ENCODE peak calls at places on chromosomes 5 and 9, in four cellular contexts. D, A, O and M are unnamed samples.

GRCh38 chr9:17130285-17130684 is 4.6 kb upstream of the CNTLN start:
- DNase-seq in D (no peak), A (no peak), O (no peak), M (no peak)

GRCh38 chr5:134466241-134467069 is 54.8 kb upstream of the CDKN2AIPNL start:
- DNase-seq in D (peak), A (no peak), O (peak), M (peak)

GRCh38 chr5:54985301-54986268 is at the start of gene ESM1:
- DNase-seq in D (no peak), A (peak), O (no peak), M (peak)

GRCh38 chr9:121541945-121542344 is 42.3 kb upstream of the GGTA1 start:
- DNase-seq in D (no peak), A (no peak), O (no peak), M (no peak)

GRCh38 chr5:67974054-67974453 is 241.5 kb upstream of the PIK3R1 start:
- DNase-seq in D (no peak), A (no peak), O (no peak), M (no peak)

GRCh38 chr9:89462817-89463216 is 35.1 kb downstream of the SEMA4D start:
- DNase-seq in D (no peak), A (no peak), O (no peak), M (no peak)

GRCh38 chr9:134484479-134484878 is 157.1 kb upstream of the COL5A1 start:
- DNase-seq in D (no peak), A (no peak), O (no peak), M (no peak)

GRCh38 chr5:83149671-83150070 is 72.3 kb downstream of the XRCC4 start:
- DNase-seq in D (no peak), A (no peak), O (no peak), M (no peak)

GRCh38 chr5:72308853-72309191 is 11.2 kb downstream of the MRPS27 start:
- DNase-seq in D (no peak), A (no peak), O (no peak), M (no peak)

GRCh38 chr5:72320022-72320898 is at the start of the genes MRPS27 and PTCD2:
- DNase-seq in D (peak), A (peak), O (peak), M (peak)

DNA sequence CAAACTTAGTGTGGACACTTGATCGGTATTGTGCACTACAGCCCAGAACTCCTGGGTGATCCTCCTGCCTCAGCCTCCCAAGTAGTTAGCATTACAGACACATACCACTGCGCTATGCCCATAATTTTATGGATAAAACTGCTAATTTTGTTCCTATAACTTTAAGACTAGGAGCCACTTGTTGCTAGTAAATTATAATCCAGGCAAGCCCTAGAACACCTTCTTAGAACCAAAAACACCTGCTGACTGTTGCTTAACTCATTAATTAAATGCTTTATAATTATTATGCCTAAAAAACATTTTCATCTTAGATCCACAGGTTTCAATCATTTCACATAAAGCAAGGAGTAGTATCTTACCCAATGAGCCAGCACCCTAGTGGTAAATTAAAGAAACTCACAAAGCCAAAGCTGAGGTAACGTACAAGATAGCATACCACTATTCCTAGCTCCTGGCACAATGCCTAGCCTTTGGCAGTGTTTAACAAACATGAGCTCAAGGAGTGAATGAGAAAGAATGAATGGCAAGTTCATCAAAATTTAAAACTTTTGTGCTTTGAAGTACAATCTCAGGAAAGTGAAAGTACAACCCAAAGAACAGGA is 5.4 kb downstream of the MRPS27 start:
- DNase-seq in D (peak), A (no peak), O (no peak), M (no peak)
- TF ChIP-seq CTCF in D (no peak), A (no peak), O (no peak), M (peak)

DNA sequence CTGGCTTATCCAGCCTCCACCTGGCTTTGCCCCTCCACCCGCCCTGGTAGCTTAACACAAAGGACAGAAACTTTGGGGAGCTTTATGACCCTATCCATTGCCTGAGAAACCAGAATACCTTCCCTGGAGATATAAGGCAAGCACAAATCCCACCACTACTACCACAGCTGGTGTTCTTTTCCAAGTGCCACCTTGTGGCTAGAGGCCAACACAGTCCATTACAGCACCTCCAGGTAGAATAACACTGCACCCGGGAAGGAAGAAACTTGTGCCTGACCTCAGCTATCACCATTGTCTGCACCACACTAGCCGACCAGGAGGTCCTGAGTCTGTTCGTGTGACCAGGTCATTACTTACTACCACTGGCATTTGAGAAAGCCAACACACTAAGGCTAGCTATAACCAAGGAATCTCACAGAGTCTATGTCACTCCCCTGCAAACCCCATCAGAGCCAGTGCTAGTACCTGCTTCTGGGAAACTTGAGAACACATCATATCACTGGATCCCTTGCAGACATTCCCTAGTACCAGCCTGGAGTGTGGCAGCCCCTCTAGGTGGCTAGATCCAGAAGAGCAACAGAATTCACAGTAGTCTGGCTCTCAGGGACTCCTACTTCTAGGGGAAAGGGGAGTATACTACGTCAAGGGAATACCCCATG is 74.0 kb upstream of the RUSC2 start:
- DNase-seq in D (no peak), A (no peak), O (no peak), M (no peak)
- TF ChIP-seq CTCF in D (no peak), A (no peak), O (no peak), M (no peak)

DNA sequence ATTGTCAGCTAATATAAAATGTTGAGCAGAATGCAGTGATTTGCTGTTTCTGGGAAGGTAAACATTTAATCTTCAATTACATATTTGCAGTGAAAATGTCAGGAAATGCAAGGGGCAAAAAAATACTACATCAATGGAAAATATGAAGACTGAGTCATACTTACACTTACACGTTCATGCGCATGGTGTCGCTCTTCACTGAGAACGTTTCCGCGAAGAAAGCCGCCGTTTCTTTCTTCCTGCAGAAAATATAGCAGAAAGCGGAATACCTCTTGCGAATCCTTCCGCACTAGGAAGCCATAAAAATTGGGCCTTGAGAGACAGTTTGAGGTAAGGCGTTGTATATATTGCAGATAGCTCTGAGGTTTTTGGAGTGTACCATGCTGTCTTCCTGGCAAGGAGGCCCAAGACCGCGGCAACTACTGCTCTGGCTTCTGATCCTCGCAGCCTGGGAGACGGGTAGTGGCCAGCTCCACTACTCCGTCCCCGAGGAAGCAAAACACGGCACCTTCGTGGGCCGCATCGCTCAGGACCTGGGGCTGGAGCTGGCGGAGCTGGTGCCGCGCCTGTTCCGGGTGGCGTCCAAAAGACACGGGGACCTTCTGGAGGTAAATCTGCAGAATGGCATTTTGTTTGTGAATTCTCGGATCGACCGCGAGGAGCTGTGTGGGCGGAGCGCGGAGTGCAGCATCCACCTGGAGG is at the start of gene PCDHA13:
- DNase-seq in D (no peak), A (no peak), O (no peak), M (no peak)
- TF ChIP-seq CTCF in D (no peak), A (no peak), O (no peak), M (no peak)

DNA sequence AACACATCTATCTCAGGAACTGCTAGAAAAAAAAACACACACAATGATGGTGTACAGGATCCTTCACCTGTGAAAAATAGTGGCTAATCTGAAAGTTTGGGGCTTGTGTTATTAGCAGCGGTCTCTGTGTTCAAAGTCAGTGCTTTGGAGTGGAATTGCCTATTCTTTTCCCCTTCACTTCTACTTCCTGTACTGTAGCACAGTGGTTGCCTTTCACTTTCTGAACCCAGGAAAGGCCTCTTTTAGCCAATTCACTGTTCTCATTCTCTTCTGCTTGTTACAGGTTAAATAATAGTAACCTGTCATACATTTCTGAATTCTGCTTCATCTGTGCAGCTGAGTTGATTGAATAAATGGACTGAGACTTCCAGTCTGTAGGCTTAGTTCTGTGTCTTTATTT is 161.3 kb upstream of the RGS7BP start:
- DNase-seq in D (no peak), A (no peak), O (no peak), M (no peak)
- TF ChIP-seq CTCF in D (no peak), A (no peak), O (no peak), M (no peak)

GRCh38 chr9:71624728-71625127 is 143.6 kb downstream of the CEMIP2 start:
- DNase-seq in D (no peak), A (no peak), O (no peak), M (no peak)
- TF ChIP-seq CTCF in D (no peak), A (no peak), O (no peak), M (no peak)

GRCh38 chr5:38557309-38557710 is 864 bp upstream of the LIFR start:
- DNase-seq in D (peak), A (no peak), O (no peak), M (no peak)
- TF ChIP-seq CTCF in D (no peak), A (no peak), O (no peak), M (no peak)

GRCh38 chr9:101094686-101095085 is 66.2 kb downstream of the PLPPR1 start:
- DNase-seq in D (no peak), A (no peak), O (no peak), M (no peak)
- TF ChIP-seq CTCF in D (no peak), A (no peak), O (no peak), M (no peak)

DNA sequence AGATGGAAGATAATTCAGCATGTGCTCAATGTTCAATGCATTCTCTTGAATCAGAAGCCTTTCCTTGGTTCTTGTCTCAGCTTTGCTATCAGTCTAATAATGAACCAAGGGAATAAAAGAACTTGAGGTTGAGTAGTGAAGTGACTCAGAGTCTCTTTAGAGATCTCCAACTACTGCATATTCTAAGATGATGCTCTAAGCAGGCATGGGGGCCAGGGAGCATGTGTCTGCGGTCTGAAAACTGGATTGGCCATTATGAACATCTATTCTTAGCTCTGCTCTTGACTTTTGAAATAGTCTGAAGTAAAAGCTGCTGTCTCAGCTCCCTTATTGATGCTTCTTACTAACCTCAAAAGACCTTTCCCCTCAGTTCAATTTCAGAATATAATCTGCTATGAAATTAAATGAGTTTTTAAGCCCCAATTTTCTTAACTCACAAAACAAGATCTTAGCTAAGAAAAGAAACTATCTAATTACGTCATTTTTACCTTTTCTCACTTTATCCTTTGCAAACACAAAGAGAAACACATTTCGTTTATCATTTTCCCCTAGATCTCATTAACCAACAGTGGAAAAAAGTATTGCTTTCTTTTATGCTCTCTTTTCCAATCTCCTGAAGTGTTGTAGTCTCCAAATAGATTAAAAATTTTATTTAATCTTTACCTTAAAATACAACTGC is 44.8 kb downstream of the PLCXD3 start:
- DNase-seq in D (no peak), A (no peak), O (no peak), M (no peak)
- TF ChIP-seq CTCF in D (no peak), A (no peak), O (no peak), M (no peak)

GRCh38 chr9:133090187-133090586 is 28.4 kb downstream of the CEL start:
- DNase-seq in D (no peak), A (no peak), O (no peak), M (no peak)

GRCh38 chr9:133090752-133091325 is 29.1 kb downstream of the CEL start:
- DNase-seq in D (no peak), A (no peak), O (no peak), M (no peak)

GRCh38 chr9:133098871-133099270 is 22.2 kb downstream of the RALGDS start:
- DNase-seq in D (no peak), A (no peak), O (no peak), M (no peak)

GRCh38 chr9:133098104-133098754 is 22.8 kb downstream of the RALGDS start:
- DNase-seq in D (no peak), A (no peak), O (no peak), M (no peak)

DNA sequence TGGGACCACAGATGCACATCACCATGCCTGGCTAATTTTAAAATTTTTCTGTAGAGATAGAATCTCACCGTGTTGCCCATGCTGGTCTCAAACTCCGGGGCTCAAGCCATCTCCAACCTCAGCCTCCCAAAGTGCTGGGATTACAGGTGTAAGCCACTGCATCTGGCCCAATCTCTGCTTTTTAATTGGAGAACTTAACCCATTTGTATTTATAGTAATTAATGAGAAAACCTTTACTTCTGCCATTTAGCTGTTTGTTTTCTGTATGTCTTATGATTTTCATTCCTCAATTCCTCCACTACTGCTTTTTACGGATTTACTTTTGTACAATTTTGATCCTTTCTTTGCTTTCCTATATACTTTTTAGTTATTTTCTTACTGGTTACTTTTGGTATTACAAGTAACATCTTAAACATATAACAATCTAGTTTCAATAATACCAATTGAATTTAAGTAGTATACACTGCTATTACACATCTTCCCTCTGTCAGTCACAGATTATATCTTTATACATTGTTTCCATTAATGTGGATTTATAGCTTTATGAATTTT is 26.1 kb downstream of the RALGDS start:
- DNase-seq in D (no peak), A (no peak), O (no peak), M (no peak)
- TF ChIP-seq CTCF in D (no peak), A (no peak), O (no peak), M (no peak)

DNA sequence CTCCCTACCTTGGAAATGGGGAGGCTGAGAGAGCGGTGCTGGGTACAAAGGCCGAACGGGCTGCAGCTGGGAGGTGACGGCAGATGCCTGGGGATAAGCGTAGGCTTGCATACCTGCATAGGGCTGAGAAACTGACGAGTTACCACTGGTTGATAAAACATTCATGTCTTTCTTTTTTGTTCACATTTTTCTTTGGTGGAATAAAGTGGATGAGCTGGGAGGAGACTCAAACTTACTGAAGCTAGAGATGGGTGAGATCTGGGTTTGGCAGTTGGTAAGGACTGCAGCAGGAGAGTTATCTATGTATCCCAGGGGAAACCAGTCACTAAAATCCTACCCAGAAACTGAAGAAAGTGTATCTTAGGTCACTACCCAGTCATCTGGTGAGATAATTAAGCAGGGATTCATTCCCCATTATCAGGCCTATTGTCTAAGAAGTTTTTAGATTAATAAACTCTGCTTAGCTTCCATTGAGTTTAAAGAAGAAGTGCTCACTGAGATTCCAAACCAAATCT is 34.8 kb downstream of the FKBP15 start:
- DNase-seq in D (no peak), A (no peak), O (no peak), M (no peak)
- TF ChIP-seq CTCF in D (no peak), A (no peak), O (no peak), M (no peak)